ENCODE peak calls at places on chromosomes 11 and 22, in five cellular contexts. O is kidney, D is fibroblast of lung, A is IMR-90, P is PC-3. X is an unnamed sample.

GRCh38 chr11:96237759-96238158 is 105.2 kb downstream of the MAML2 start:
- DNase-seq in O (no peak), D (no peak), A (no peak), P (no peak), X (no peak)

GRCh38 chr11:93728792-93729128 is 12.5 kb downstream of the TAF1D start:
- DNase-seq in O (no peak), D (no peak), A (no peak), P (no peak), X (no peak)

GRCh38 chr11:41461057-41461681 is 1.7 kb upstream of the LRRC4C start:
- DNase-seq in O (no peak), D (no peak), A (no peak), P (peak; percentile 50), X (no peak)

GRCh38 chr11:63478896-63479295 is 12.1 kb downstream of the PLAAT5 start:
- DNase-seq in O (no peak), D (peak; percentile 86), A (peak; percentile 75), P (peak; percentile 86), X (peak; percentile 82)

GRCh38 chr11:67010296-67010905 is 12.5 kb upstream of the SYT12 start:
- DNase-seq in O (no peak), D (no peak), A (no peak), P (no peak), X (no peak)

GRCh38 chr22:36056980-36057379 is 28.4 kb upstream of the RBFOX2 start:
- DNase-seq in O (no peak), D (peak; percentile 46), A (peak; percentile 56), P (peak; percentile 41), X (no peak)

GRCh38 chr22:38144025-38144405 is 33.5 kb upstream of the BAIAP2L2 start:
- DNase-seq in O (peak; percentile 12), D (no peak), A (no peak), P (peak; percentile 43), X (no peak)

GRCh38 chr11:14359573-14360031 is 619 bp upstream of the RRAS2 start:
- DNase-seq in O (no peak), D (no peak), A (peak; percentile 35), P (peak; percentile 26), X (no peak)

GRCh38 chr22:41668971-41669911 is 19.4 kb downstream of the SNU13 start:
- DNase-seq in O (no peak), D (peak; percentile 64), A (peak; percentile 85), P (peak; percentile 59), X (no peak)

GRCh38 chr11:1075341-1075911 is 752 bp downstream of the MUC2 start:
- DNase-seq in O (peak; percentile 60), D (no peak), A (no peak), P (no peak), X (no peak)

GRCh38 chr22:27331526-27332281 is 469.9 kb downstream of the MN1 start:
- DNase-seq in O (peak; percentile 82), D (peak; percentile 47), A (peak; percentile 27), P (peak; percentile 4), X (peak; percentile 85)

GRCh38 chr11:61914471-61915171 is 2.7 kb downstream of the RAB3IL1 start:
- DNase-seq in O (no peak), D (no peak), A (no peak), P (no peak), X (no peak)

GRCh38 chr11:101049123-101049522 is 80.5 kb downstream of the PGR start:
- DNase-seq in O (no peak), D (no peak), A (no peak), P (peak; percentile 94), X (no peak)

GRCh38 chr11:84824624-84825023 is 802.5 kb downstream of the DLG2 start:
- DNase-seq in O (no peak), D (no peak), A (no peak), P (no peak), X (no peak)

GRCh38 chr11:59418151-59418550 is 8.1 kb downstream of the OR5A2 start:
- DNase-seq in O (no peak), D (no peak), A (no peak), P (no peak), X (no peak)

GRCh38 chr11:87353904-87354303 is 316.2 kb downstream of the TMEM135 start:
- DNase-seq in O (no peak), D (no peak), A (no peak), P (no peak), X (no peak)

GRCh38 chr11:99693941-99694492 is 673.3 kb downstream of the CNTN5 start:
- DNase-seq in O (no peak), D (peak; percentile 92), A (peak; percentile 94), P (peak; percentile 88), X (no peak)

GRCh38 chr11:110147965-110148709 is 54.9 kb downstream of the ZC3H12C start:
- DNase-seq in O (no peak), D (peak; percentile 83), A (peak; percentile 92), P (peak; percentile 65), X (no peak)

GRCh38 chr11:44596541-44597276 is 31.2 kb downstream of the CD82 start:
- DNase-seq in O (no peak), D (no peak), A (no peak), P (no peak), X (peak; percentile 70)

GRCh38 chr11:108435066-108435465 is 32.3 kb downstream of the C11orf65 start:
- DNase-seq in O (no peak), D (no peak), A (no peak), P (no peak), X (no peak)

GRCh38 chr22:23609983-23610781 is 21.9 kb downstream of the DRICH1 start:
- DNase-seq in O (no peak), D (no peak), A (no peak), P (no peak), X (no peak)

GRCh38 chr22:19234126-19234896 is 55.8 kb upstream of the SLC25A1 start:
- DNase-seq in O (no peak), D (no peak), A (no peak), P (no peak), X (no peak)

GRCh38 chr11:40754297-40754696 is 705.2 kb downstream of the LRRC4C start:
- DNase-seq in O (no peak), D (no peak), A (no peak), P (no peak), X (no peak)

GRCh38 chr11:27615833-27616232 is 84.4 kb downstream of the BDNF start:
- DNase-seq in O (no peak), D (no peak), A (no peak), P (no peak), X (no peak)

GRCh38 chr11:125350206-125351044 is 145.6 kb downstream of the FEZ1 start:
- DNase-seq in O (no peak), D (no peak), A (no peak), P (no peak), X (peak; percentile 47)

GRCh38 chr11:118106789-118107335 is 20.1 kb upstream of the SMIM35 start:
- DNase-seq in O (no peak), D (no peak), A (no peak), P (peak; percentile 58), X (no peak)

DNA sequence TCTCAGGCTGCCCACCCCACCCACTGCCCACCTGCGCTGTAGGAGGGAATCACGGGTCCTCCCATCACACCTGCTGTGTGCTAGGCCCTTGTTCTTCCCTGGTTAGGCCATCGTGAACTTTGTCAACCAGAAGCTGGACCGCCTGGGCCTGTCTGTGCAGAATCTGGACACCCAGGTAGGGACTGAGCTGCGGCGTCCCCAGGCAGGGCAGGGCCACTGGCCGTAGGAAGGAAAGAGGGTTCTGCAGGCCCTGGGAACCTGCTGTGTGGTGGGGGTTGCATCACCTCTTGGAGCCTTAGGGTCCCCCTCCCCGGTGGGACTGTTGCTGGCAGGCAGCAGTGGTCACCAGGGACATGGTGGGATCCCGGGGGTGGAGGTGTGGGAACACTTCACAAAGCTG is 15.5 kb downstream of the PARVG start:
- DNase-seq in O (no peak), D (no peak), A (no peak), P (no peak), X (no peak)
- H3K9ac ChIP-seq in O (no peak overlapping the region), D (no peak overlapping the region), A (no peak overlapping the region), P (no peak overlapping the region), X (no peak overlapping the region)

GRCh38 chr11:111417766-111418435 is 38.8 kb upstream of the POU2AF1 start:
- DNase-seq in O (no peak), D (peak; percentile 97), A (peak; percentile 99), P (no peak), X (peak; percentile 24)
- H3K4me3 ChIP-seq in O (no peak overlapping the region), D (no peak overlapping the region), A (no peak overlapping the region), P (no peak overlapping the region), X (no peak overlapping the region)

GRCh38 chr11:35389897-35390462 is 29.4 kb downstream of the SLC1A2 start:
- DNase-seq in O (no peak), D (no peak), A (no peak), P (peak; percentile 70), X (no peak)

GRCh38 chr11:35391922-35392813 is 27.2 kb downstream of the SLC1A2 start:
- DNase-seq in O (peak; percentile 92), D (peak; percentile 82), A (peak; percentile 84), P (peak; percentile 81), X (peak; percentile 97)

GRCh38 chr11:35389112-35389511 is 30.2 kb downstream of the SLC1A2 start:
- DNase-seq in O (no peak), D (no peak), A (no peak), P (no peak), X (no peak)

GRCh38 chr11:35393093-35393492 is 26.3 kb downstream of the SLC1A2 start:
- DNase-seq in O (no peak), D (no peak), A (peak; percentile 45), P (no peak), X (no peak)

GRCh38 chr11:35390737-35391682 is 28.3 kb downstream of the SLC1A2 start:
- DNase-seq in O (no peak), D (peak; percentile 86), A (peak; percentile 89), P (peak; percentile 92), X (no peak)
- H3K9ac ChIP-seq in O (no peak overlapping the region), D (no peak overlapping the region), A (peak overlapping the region; percentile 24), P (peak overlapping the region; percentile 36), X (no peak overlapping the region)

GRCh38 chr11:72675221-72675620 is 999 bp upstream of the PDE2A start:
- DNase-seq in O (no peak), D (no peak), A (no peak), P (no peak), X (peak; percentile 76)

GRCh38 chr11:72676874-72677341 is 2.7 kb upstream of the PDE2A start:
- DNase-seq in O (peak; percentile 84), D (peak; percentile 26), A (peak; percentile 26), P (peak; percentile 46), X (peak; percentile 99)

GRCh38 chr11:72673284-72673942 is 809 bp downstream of the PDE2A start:
- DNase-seq in O (peak; percentile 60), D (no peak), A (no peak), P (no peak), X (peak; percentile 85)

GRCh38 chr11:72672839-72673238 is 1.4 kb downstream of the PDE2A start:
- DNase-seq in O (no peak), D (no peak), A (no peak), P (no peak), X (no peak)

DNA sequence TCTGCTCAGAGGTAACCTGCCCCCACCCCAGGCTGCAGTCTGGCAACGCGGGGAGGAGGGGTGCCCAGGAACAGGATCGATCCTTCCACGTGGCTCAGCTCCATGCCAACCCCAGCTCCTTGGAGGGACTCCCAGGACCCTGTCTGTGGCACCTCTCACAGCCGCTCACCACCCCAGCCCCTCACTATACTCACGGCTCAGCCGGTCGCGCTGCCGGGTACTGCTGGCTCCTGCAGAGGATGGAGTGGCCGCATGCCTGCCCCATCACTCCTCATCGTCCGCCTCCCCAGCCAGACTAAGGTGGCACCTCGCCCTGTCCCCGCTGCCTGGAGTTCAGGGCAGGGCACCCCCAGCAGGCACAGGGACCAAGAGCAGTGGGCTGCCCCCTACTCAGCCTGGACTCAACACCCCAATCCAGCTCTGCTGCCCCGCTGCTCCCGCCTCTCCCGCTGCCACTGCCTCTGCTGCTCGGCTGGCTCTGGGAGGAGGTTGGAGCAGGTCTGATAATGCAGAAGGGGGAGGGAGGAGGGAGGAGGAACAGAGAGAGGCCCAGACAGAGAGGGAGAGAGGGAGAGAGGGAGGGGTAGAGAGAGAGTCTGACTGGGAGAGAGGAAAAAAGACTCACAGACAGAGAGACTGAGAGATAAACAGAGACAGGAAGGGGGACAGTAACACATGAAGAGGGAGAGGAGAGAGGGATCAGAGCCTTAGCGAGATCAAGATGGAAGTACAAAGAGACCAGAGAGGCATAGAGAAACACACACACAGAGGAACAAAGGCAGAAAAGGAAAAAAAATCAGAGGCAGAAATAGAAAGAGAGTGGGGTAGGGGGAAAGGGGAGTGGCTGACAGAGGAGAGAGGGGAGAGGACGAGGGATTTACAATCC is at the start of gene PDE2A:
- DNase-seq in O (peak; percentile 62), D (no peak), A (no peak), P (no peak), X (peak; percentile 85)
- H3K4me3 ChIP-seq in O (no peak within 1 kb of the TSS), D (no peak within 1 kb of the TSS), A (no peak within 1 kb of the TSS), P (no peak within 1 kb of the TSS), X (no peak within 1 kb of the TSS)